ENCODE peak calls at places on chromosomes 16 and 17, in seven cellular contexts. One of them, this sample, is unnamed.
A peak's percentile ranks its signal among the peaks of the same experiment; 100 is the strongest.

GRCh38 chr17:6019959-6020358 is 50.2 kb upstream of the WSCD1 start:
- DNase-seq in NCI-H2081: no peak
- DNase-seq in activated CD8-positive, alpha-beta memory T cell treated with anti-CD3 and anti-CD28 coated beads, Interleukin-2, amount 50 U/mL, for 48 hours: no peak
- DNase-seq in amniotic epithelial cell: peak; percentile 11
- DNase-seq in stimulated activated CD4-positive, alpha-beta T cell treated with anti-CD3 and anti-CD28 coated beads, Interleukin-2, amount 100 ng/mL, for 24 hours: no peak
- DNase-seq in transverse colon: no peak
- DNase-seq in stimulated activated CD8-positive, alpha-beta memory T cell treated with anti-CD3 and anti-CD28 coated beads, Interleukin-4, amount 100 ng/mL, for 1 hour: no peak
- DNase-seq in this sample: no peak

GRCh38 chr16:81483064-81483969 is 38.7 kb downstream of the CMIP start:
- DNase-seq in NCI-H2081: no peak
- DNase-seq in activated CD8-positive, alpha-beta memory T cell treated with anti-CD3 and anti-CD28 coated beads, Interleukin-2, amount 50 U/mL, for 48 hours: no peak
- DNase-seq in amniotic epithelial cell: peak; percentile 68
- DNase-seq in stimulated activated CD4-positive, alpha-beta T cell treated with anti-CD3 and anti-CD28 coated beads, Interleukin-2, amount 100 ng/mL, for 24 hours: no peak
- DNase-seq in transverse colon: no peak
- DNase-seq in stimulated activated CD8-positive, alpha-beta memory T cell treated with anti-CD3 and anti-CD28 coated beads, Interleukin-4, amount 100 ng/mL, for 1 hour: no peak
- DNase-seq in this sample: no peak

GRCh38 chr17:8740486-8740885 is 4.2 kb downstream of the CCDC42 start:
- DNase-seq in NCI-H2081: no peak
- DNase-seq in activated CD8-positive, alpha-beta memory T cell treated with anti-CD3 and anti-CD28 coated beads, Interleukin-2, amount 50 U/mL, for 48 hours: peak; percentile 69
- DNase-seq in amniotic epithelial cell: no peak
- DNase-seq in stimulated activated CD4-positive, alpha-beta T cell treated with anti-CD3 and anti-CD28 coated beads, Interleukin-2, amount 100 ng/mL, for 24 hours: peak; percentile 31
- DNase-seq in transverse colon: peak; percentile 18
- DNase-seq in stimulated activated CD8-positive, alpha-beta memory T cell treated with anti-CD3 and anti-CD28 coated beads, Interleukin-4, amount 100 ng/mL, for 1 hour: no peak
- DNase-seq in this sample: peak; percentile 88

GRCh38 chr17:9235346-9235745 is 214.0 kb downstream of the NTN1 start:
- DNase-seq in NCI-H2081: no peak
- DNase-seq in activated CD8-positive, alpha-beta memory T cell treated with anti-CD3 and anti-CD28 coated beads, Interleukin-2, amount 50 U/mL, for 48 hours: no peak
- DNase-seq in amniotic epithelial cell: no peak
- DNase-seq in stimulated activated CD4-positive, alpha-beta T cell treated with anti-CD3 and anti-CD28 coated beads, Interleukin-2, amount 100 ng/mL, for 24 hours: no peak
- DNase-seq in transverse colon: no peak
- DNase-seq in stimulated activated CD8-positive, alpha-beta memory T cell treated with anti-CD3 and anti-CD28 coated beads, Interleukin-4, amount 100 ng/mL, for 1 hour: no peak
- DNase-seq in this sample: no peak

GRCh38 chr17:33832295-33832694 is 422.8 kb upstream of the CCL2 start:
- DNase-seq in NCI-H2081: no peak
- DNase-seq in activated CD8-positive, alpha-beta memory T cell treated with anti-CD3 and anti-CD28 coated beads, Interleukin-2, amount 50 U/mL, for 48 hours: no peak
- DNase-seq in amniotic epithelial cell: no peak
- DNase-seq in stimulated activated CD4-positive, alpha-beta T cell treated with anti-CD3 and anti-CD28 coated beads, Interleukin-2, amount 100 ng/mL, for 24 hours: no peak
- DNase-seq in transverse colon: no peak
- DNase-seq in stimulated activated CD8-positive, alpha-beta memory T cell treated with anti-CD3 and anti-CD28 coated beads, Interleukin-4, amount 100 ng/mL, for 1 hour: no peak
- DNase-seq in this sample: peak; percentile 80

GRCh38 chr17:78359216-78359935 is 501 bp downstream of the SOCS3 start:
- DNase-seq in NCI-H2081: no peak
- DNase-seq in activated CD8-positive, alpha-beta memory T cell treated with anti-CD3 and anti-CD28 coated beads, Interleukin-2, amount 50 U/mL, for 48 hours: no peak
- DNase-seq in amniotic epithelial cell: peak; percentile 36
- DNase-seq in stimulated activated CD4-positive, alpha-beta T cell treated with anti-CD3 and anti-CD28 coated beads, Interleukin-2, amount 100 ng/mL, for 24 hours: no peak
- DNase-seq in transverse colon: no peak
- DNase-seq in stimulated activated CD8-positive, alpha-beta memory T cell treated with anti-CD3 and anti-CD28 coated beads, Interleukin-4, amount 100 ng/mL, for 1 hour: no peak
- DNase-seq in this sample: no peak

GRCh38 chr16:57480127-57480753 is 6.1 kb downstream of the DOK4 start:
- DNase-seq in NCI-H2081: no peak
- DNase-seq in activated CD8-positive, alpha-beta memory T cell treated with anti-CD3 and anti-CD28 coated beads, Interleukin-2, amount 50 U/mL, for 48 hours: no peak
- DNase-seq in amniotic epithelial cell: peak; percentile 91
- DNase-seq in stimulated activated CD4-positive, alpha-beta T cell treated with anti-CD3 and anti-CD28 coated beads, Interleukin-2, amount 100 ng/mL, for 24 hours: no peak
- DNase-seq in transverse colon: peak; percentile 90
- DNase-seq in stimulated activated CD8-positive, alpha-beta memory T cell treated with anti-CD3 and anti-CD28 coated beads, Interleukin-4, amount 100 ng/mL, for 1 hour: no peak
- DNase-seq in this sample: peak; percentile 62

GRCh38 chr16:9102943-9103342 is 11.5 kb downstream of the HAPSTR1 start:
- DNase-seq in NCI-H2081: no peak
- DNase-seq in activated CD8-positive, alpha-beta memory T cell treated with anti-CD3 and anti-CD28 coated beads, Interleukin-2, amount 50 U/mL, for 48 hours: no peak
- DNase-seq in amniotic epithelial cell: no peak
- DNase-seq in stimulated activated CD4-positive, alpha-beta T cell treated with anti-CD3 and anti-CD28 coated beads, Interleukin-2, amount 100 ng/mL, for 24 hours: no peak
- DNase-seq in transverse colon: no peak
- DNase-seq in stimulated activated CD8-positive, alpha-beta memory T cell treated with anti-CD3 and anti-CD28 coated beads, Interleukin-4, amount 100 ng/mL, for 1 hour: no peak
- DNase-seq in this sample: no peak

GRCh38 chr17:31629696-31630470 is 229.2 kb downstream of the COPRS start:
- DNase-seq in NCI-H2081: no peak
- DNase-seq in activated CD8-positive, alpha-beta memory T cell treated with anti-CD3 and anti-CD28 coated beads, Interleukin-2, amount 50 U/mL, for 48 hours: peak; percentile 15
- DNase-seq in amniotic epithelial cell: peak; percentile 36
- DNase-seq in stimulated activated CD4-positive, alpha-beta T cell treated with anti-CD3 and anti-CD28 coated beads, Interleukin-2, amount 100 ng/mL, for 24 hours: no peak
- DNase-seq in transverse colon: no peak
- DNase-seq in stimulated activated CD8-positive, alpha-beta memory T cell treated with anti-CD3 and anti-CD28 coated beads, Interleukin-4, amount 100 ng/mL, for 1 hour: no peak
- DNase-seq in this sample: no peak

GRCh38 chr17:42980274-42980765 is at the start of gene RUNDC1:
- DNase-seq in NCI-H2081: peak; percentile 94
- DNase-seq in activated CD8-positive, alpha-beta memory T cell treated with anti-CD3 and anti-CD28 coated beads, Interleukin-2, amount 50 U/mL, for 48 hours: peak; percentile 96
- DNase-seq in amniotic epithelial cell: peak; percentile 67
- DNase-seq in stimulated activated CD4-positive, alpha-beta T cell treated with anti-CD3 and anti-CD28 coated beads, Interleukin-2, amount 100 ng/mL, for 24 hours: peak; percentile 93
- DNase-seq in transverse colon: peak; percentile 99
- DNase-seq in stimulated activated CD8-positive, alpha-beta memory T cell treated with anti-CD3 and anti-CD28 coated beads, Interleukin-4, amount 100 ng/mL, for 1 hour: peak; percentile 85
- DNase-seq in this sample: peak; percentile 98

GRCh38 chr17:27559506-27559931 is 71.5 kb upstream of the LGALS9 start:
- DNase-seq in NCI-H2081: no peak
- DNase-seq in activated CD8-positive, alpha-beta memory T cell treated with anti-CD3 and anti-CD28 coated beads, Interleukin-2, amount 50 U/mL, for 48 hours: no peak
- DNase-seq in amniotic epithelial cell: peak; percentile 93
- DNase-seq in stimulated activated CD4-positive, alpha-beta T cell treated with anti-CD3 and anti-CD28 coated beads, Interleukin-2, amount 100 ng/mL, for 24 hours: no peak
- DNase-seq in transverse colon: no peak
- DNase-seq in stimulated activated CD8-positive, alpha-beta memory T cell treated with anti-CD3 and anti-CD28 coated beads, Interleukin-4, amount 100 ng/mL, for 1 hour: no peak
- DNase-seq in this sample: no peak

GRCh38 chr16:55809386-55809785 is 23.5 kb downstream of the CES1 start:
- DNase-seq in NCI-H2081: no peak
- DNase-seq in activated CD8-positive, alpha-beta memory T cell treated with anti-CD3 and anti-CD28 coated beads, Interleukin-2, amount 50 U/mL, for 48 hours: no peak
- DNase-seq in amniotic epithelial cell: no peak
- DNase-seq in stimulated activated CD4-positive, alpha-beta T cell treated with anti-CD3 and anti-CD28 coated beads, Interleukin-2, amount 100 ng/mL, for 24 hours: no peak
- DNase-seq in transverse colon: no peak
- DNase-seq in stimulated activated CD8-positive, alpha-beta memory T cell treated with anti-CD3 and anti-CD28 coated beads, Interleukin-4, amount 100 ng/mL, for 1 hour: no peak
- DNase-seq in this sample: peak; percentile 51

GRCh38 chr17:7634384-7634783 is 4.4 kb downstream of the SHBG start:
- DNase-seq in NCI-H2081: no peak
- DNase-seq in activated CD8-positive, alpha-beta memory T cell treated with anti-CD3 and anti-CD28 coated beads, Interleukin-2, amount 50 U/mL, for 48 hours: no peak
- DNase-seq in amniotic epithelial cell: peak; percentile 56
- DNase-seq in stimulated activated CD4-positive, alpha-beta T cell treated with anti-CD3 and anti-CD28 coated beads, Interleukin-2, amount 100 ng/mL, for 24 hours: no peak
- DNase-seq in transverse colon: no peak
- DNase-seq in stimulated activated CD8-positive, alpha-beta memory T cell treated with anti-CD3 and anti-CD28 coated beads, Interleukin-4, amount 100 ng/mL, for 1 hour: no peak
- DNase-seq in this sample: peak; percentile 97

This sample was measured in endodermal cell.